ENCODE peak calls at places on chromosome 21, in nine cellular contexts. I is NCI-H774, V is fibroblast of mammary gland, T is NCI-H2171, O is caudate nucleus, Z is Caki2, W is neural crest cell, P is NCI-H1092, R is ELR. M is an unnamed sample.

GRCh38 chr21:36551731-36552457 is 72.0 kb upstream of the CLDN14 start:
- DNase-seq in Z (no peak), V (peak), T (no peak), W (no peak), P (no peak), R (peak), I (no peak), O (no peak), M (no peak)

GRCh38 chr21:35189077-35189863 is 140.2 kb upstream of the RUNX1 start:
- DNase-seq in V (peak), P (no peak), Z (no peak), O (no peak), W (no peak), R (no peak), T (no peak), I (no peak), M (no peak)

GRCh38 chr21:34959607-34960006 is 89.5 kb downstream of the RUNX1 start:
- DNase-seq in R (no peak), W (no peak), O (no peak), I (no peak), Z (no peak), P (no peak), T (no peak), V (no peak), M (no peak)

GRCh38 chr21:26572668-26573381 is at the start of gene CYYR1:
- DNase-seq in O (no peak), Z (no peak), V (no peak), I (no peak), P (peak), R (peak), W (peak), T (no peak), M (no peak)

GRCh38 chr21:35075546-35075945 is 26.4 kb upstream of the RUNX1 start:
- DNase-seq in W (no peak), R (peak), P (no peak), I (no peak), T (no peak), Z (peak), V (peak), O (no peak), M (no peak)

GRCh38 chr21:26513212-26513611 is 59.9 kb downstream of the CYYR1 start:
- DNase-seq in I (no peak), Z (no peak), T (no peak), P (no peak), V (peak), W (no peak), R (peak), O (no peak), M (no peak)

GRCh38 chr21:44639331-44639655 is 2.1 kb downstream of the KRTAP10-10 start:
- DNase-seq in W (no peak), O (no peak), I (no peak), Z (no peak), P (no peak), T (no peak), V (no peak), R (no peak), M (no peak)

GRCh38 chr21:15433091-15433490 is 296.7 kb upstream of the USP25 start:
- DNase-seq in I (no peak), Z (no peak), T (no peak), P (no peak), W (no peak), V (no peak), R (no peak), O (no peak), M (no peak)

GRCh38 chr21:34881894-34882371 is 167.2 kb downstream of the RUNX1 start:
- DNase-seq in Z (peak), P (no peak), T (no peak), V (peak), W (no peak), O (no peak), I (no peak), R (peak), M (no peak)

GRCh38 chr21:25657140-25657539 is 18.1 kb downstream of the JAM2 start:
- DNase-seq in T (no peak), Z (no peak), V (no peak), P (no peak), I (no peak), W (no peak), O (no peak), R (no peak), M (no peak)

GRCh38 chr21:42202321-42202720 is 16.6 kb upstream of the ABCG1 start:
- DNase-seq in O (peak), V (no peak), I (no peak), Z (no peak), T (no peak), P (no peak), R (no peak), W (no peak), M (no peak)

M was measured in esophagus squamous epithelium.